ENCODE peak calls at places on chromosome 17, in six cellular contexts. One of them, this sample, is unnamed.

GRCh38 chr17:7997186-7997585 is 5.2 kb upstream of the GUCY2D start:
- DNase-seq in fibroblast of lung: peak; percentile 44
- DNase-seq in prostate gland: no peak
- DNase-seq in BJ: no peak
- DNase-seq in dorsolateral prefrontal cortex: no peak
- DNase-seq in CD4-positive, alpha-beta T cell: no peak
- DNase-seq in this sample: no peak

GRCh38 chr17:37088459-37088858 is 139.7 kb downstream of the AATF start:
- DNase-seq in CD4-positive, alpha-beta T cell: no peak
- DNase-seq in fibroblast of lung: no peak
- DNase-seq in prostate gland: peak; percentile 10
- DNase-seq in dorsolateral prefrontal cortex: no peak
- DNase-seq in BJ: no peak
- DNase-seq in this sample: no peak

GRCh38 chr17:35630530-35631148 is 43.5 kb downstream of the AP2B1 start:
- DNase-seq in dorsolateral prefrontal cortex: no peak
- DNase-seq in fibroblast of lung: peak; percentile 21
- DNase-seq in BJ: peak; percentile 11
- DNase-seq in prostate gland: no peak
- DNase-seq in CD4-positive, alpha-beta T cell: no peak
- DNase-seq in this sample: no peak

GRCh38 chr17:78040561-78041400 is 82.3 kb downstream of the TNRC6C start:
- DNase-seq in BJ: no peak
- DNase-seq in prostate gland: peak; percentile 72
- DNase-seq in fibroblast of lung: peak; percentile 65
- DNase-seq in dorsolateral prefrontal cortex: peak; percentile 75
- DNase-seq in CD4-positive, alpha-beta T cell: peak; percentile 41
- DNase-seq in this sample: no peak

GRCh38 chr17:48470388-48471034 is 40.5 kb upstream of the SKAP1 start:
- DNase-seq in prostate gland: no peak
- DNase-seq in dorsolateral prefrontal cortex: no peak
- DNase-seq in fibroblast of lung: peak; percentile 68
- DNase-seq in BJ: no peak
- DNase-seq in CD4-positive, alpha-beta T cell: no peak
- DNase-seq in this sample: no peak

GRCh38 chr17:888998-889401 is 90.6 kb downstream of the NXN start:
- DNase-seq in BJ: no peak
- DNase-seq in CD4-positive, alpha-beta T cell: no peak
- DNase-seq in fibroblast of lung: no peak
- DNase-seq in prostate gland: no peak
- DNase-seq in dorsolateral prefrontal cortex: no peak
- DNase-seq in this sample: no peak

GRCh38 chr17:35095741-35096140 is 23.9 kb downstream of the RAD51D start:
- DNase-seq in fibroblast of lung: no peak
- DNase-seq in CD4-positive, alpha-beta T cell: no peak
- DNase-seq in prostate gland: no peak
- DNase-seq in dorsolateral prefrontal cortex: no peak
- DNase-seq in BJ: no peak
- DNase-seq in this sample: no peak

GRCh38 chr17:56934280-56934679 is 20.4 kb upstream of the TRIM25 start:
- DNase-seq in CD4-positive, alpha-beta T cell: no peak
- DNase-seq in prostate gland: no peak
- DNase-seq in BJ: no peak
- DNase-seq in fibroblast of lung: no peak
- DNase-seq in dorsolateral prefrontal cortex: no peak
- DNase-seq in this sample: no peak

GRCh38 chr17:2351269-2351668 is 14.0 kb downstream of the SGSM2 start:
- DNase-seq in dorsolateral prefrontal cortex: no peak
- DNase-seq in BJ: no peak
- DNase-seq in fibroblast of lung: no peak
- DNase-seq in prostate gland: no peak
- DNase-seq in CD4-positive, alpha-beta T cell: no peak
- DNase-seq in this sample: no peak

GRCh38 chr17:13646411-13646810 is 44.7 kb upstream of the HS3ST3A1 start:
- DNase-seq in dorsolateral prefrontal cortex: no peak
- DNase-seq in CD4-positive, alpha-beta T cell: no peak
- DNase-seq in BJ: no peak
- DNase-seq in fibroblast of lung: no peak
- DNase-seq in prostate gland: no peak
- DNase-seq in this sample: no peak

GRCh38 chr17:61129876-61130275 is 269.8 kb upstream of the TBX2 start:
- DNase-seq in prostate gland: no peak
- DNase-seq in CD4-positive, alpha-beta T cell: no peak
- DNase-seq in dorsolateral prefrontal cortex: no peak
- DNase-seq in fibroblast of lung: peak; percentile 65
- DNase-seq in BJ: no peak
- DNase-seq in this sample: no peak

GRCh38 chr17:28327709-28328108 is 7.6 kb downstream of the IFT20 start:
- DNase-seq in prostate gland: no peak
- DNase-seq in CD4-positive, alpha-beta T cell: no peak
- DNase-seq in fibroblast of lung: peak; percentile 49
- DNase-seq in dorsolateral prefrontal cortex: no peak
- DNase-seq in BJ: no peak
- DNase-seq in this sample: no peak

GRCh38 chr17:28777178-28777577 is 33.4 kb downstream of the TRAF4 start:
- DNase-seq in CD4-positive, alpha-beta T cell: no peak
- DNase-seq in fibroblast of lung: no peak
- DNase-seq in BJ: no peak
- DNase-seq in dorsolateral prefrontal cortex: no peak
- DNase-seq in prostate gland: peak; percentile 39
- DNase-seq in this sample: no peak

GRCh38 chr17:64240741-64241347 is 22.2 kb downstream of the TEX2 start:
- DNase-seq in dorsolateral prefrontal cortex: peak; percentile 19
- DNase-seq in prostate gland: peak; percentile 10
- DNase-seq in CD4-positive, alpha-beta T cell: no peak
- DNase-seq in fibroblast of lung: peak; percentile 91
- DNase-seq in BJ: peak; percentile 97
- DNase-seq in this sample: peak; percentile 87

GRCh38 chr17:64236827-64237403 is 26.1 kb downstream of the TEX2 start:
- DNase-seq in CD4-positive, alpha-beta T cell: no peak
- DNase-seq in BJ: no peak
- DNase-seq in dorsolateral prefrontal cortex: no peak
- DNase-seq in fibroblast of lung: no peak
- DNase-seq in prostate gland: no peak
- DNase-seq in this sample: no peak

GRCh38 chr17:64243340-64243739 is 19.7 kb downstream of the TEX2 start:
- DNase-seq in dorsolateral prefrontal cortex: no peak
- DNase-seq in BJ: no peak
- DNase-seq in prostate gland: no peak
- DNase-seq in CD4-positive, alpha-beta T cell: no peak
- DNase-seq in fibroblast of lung: no peak
- DNase-seq in this sample: no peak

GRCh38 chr17:64242633-64243032 is 20.4 kb downstream of the TEX2 start:
- DNase-seq in fibroblast of lung: no peak
- DNase-seq in CD4-positive, alpha-beta T cell: no peak
- DNase-seq in BJ: no peak
- DNase-seq in prostate gland: no peak
- DNase-seq in dorsolateral prefrontal cortex: no peak
- DNase-seq in this sample: no peak

GRCh38 chr17:64240261-64240740 is 22.8 kb downstream of the TEX2 start:
- DNase-seq in prostate gland: no peak
- DNase-seq in dorsolateral prefrontal cortex: no peak
- DNase-seq in BJ: no peak
- DNase-seq in fibroblast of lung: no peak
- DNase-seq in CD4-positive, alpha-beta T cell: no peak
- DNase-seq in this sample: no peak
- TF ChIP-seq CTCF in prostate gland: no peak
- TF ChIP-seq CTCF in dorsolateral prefrontal cortex: no peak
- TF ChIP-seq CTCF in BJ: peak; percentile 43
- TF ChIP-seq CTCF in fibroblast of lung: no peak
- TF ChIP-seq CTCF in CD4-positive, alpha-beta T cell: no peak
- TF ChIP-seq CTCF in this sample: peak; percentile 50

DNA sequence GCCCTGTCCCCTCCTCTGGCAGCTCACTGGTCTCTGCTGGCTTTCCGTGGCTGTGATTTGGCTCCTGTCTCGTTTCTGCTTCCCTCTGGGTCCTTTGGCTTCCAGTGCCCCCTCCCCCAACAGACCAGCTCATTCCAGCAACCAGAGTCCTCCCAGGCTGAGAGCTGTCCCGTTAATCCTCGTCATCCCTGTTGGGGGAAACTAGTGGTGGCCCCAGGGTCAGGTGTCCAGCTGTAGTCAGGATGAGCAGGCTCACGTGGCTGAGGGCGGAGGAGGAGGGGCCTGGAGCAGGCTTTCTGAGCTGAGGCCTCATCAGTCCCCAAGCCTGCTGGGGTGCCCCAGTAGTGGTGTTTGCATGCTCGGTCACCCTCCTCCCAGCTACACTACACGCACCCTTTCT is 10.7 kb upstream of the CBX4 start:
- DNase-seq in CD4-positive, alpha-beta T cell: no peak
- DNase-seq in dorsolateral prefrontal cortex: no peak
- DNase-seq in BJ: no peak
- DNase-seq in prostate gland: no peak
- DNase-seq in fibroblast of lung: no peak
- DNase-seq in this sample: no peak
- TF ChIP-seq CTCF in CD4-positive, alpha-beta T cell: no peak
- TF ChIP-seq CTCF in dorsolateral prefrontal cortex: no peak
- TF ChIP-seq CTCF in BJ: no peak
- TF ChIP-seq CTCF in prostate gland: no peak
- TF ChIP-seq CTCF in fibroblast of lung: no peak
- TF ChIP-seq CTCF in this sample: no peak

GRCh38 chr17:17498606-17499301 is 2.6 kb upstream of the RASD1 start:
- DNase-seq in CD4-positive, alpha-beta T cell: no peak
- DNase-seq in prostate gland: no peak
- DNase-seq in BJ: no peak
- DNase-seq in dorsolateral prefrontal cortex: no peak
- DNase-seq in fibroblast of lung: no peak
- DNase-seq in this sample: no peak

GRCh38 chr17:17496189-17497064 is at the start of gene RASD1:
- DNase-seq in prostate gland: peak; percentile 93
- DNase-seq in fibroblast of lung: peak; percentile 82
- DNase-seq in dorsolateral prefrontal cortex: peak; percentile 92
- DNase-seq in CD4-positive, alpha-beta T cell: peak; percentile 79
- DNase-seq in BJ: no peak
- DNase-seq in this sample: peak; percentile 95

GRCh38 chr17:17497845-17498520 is 1.8 kb upstream of the RASD1 start:
- DNase-seq in prostate gland: no peak
- DNase-seq in fibroblast of lung: no peak
- DNase-seq in CD4-positive, alpha-beta T cell: no peak
- DNase-seq in BJ: no peak
- DNase-seq in dorsolateral prefrontal cortex: no peak
- DNase-seq in this sample: no peak

GRCh38 chr17:17495448-17496188 is 577 bp downstream of the RASD1 start:
- DNase-seq in fibroblast of lung: peak; percentile 47
- DNase-seq in BJ: no peak
- DNase-seq in dorsolateral prefrontal cortex: peak; percentile 27
- DNase-seq in CD4-positive, alpha-beta T cell: no peak
- DNase-seq in prostate gland: peak; percentile 36
- DNase-seq in this sample: no peak

DNA sequence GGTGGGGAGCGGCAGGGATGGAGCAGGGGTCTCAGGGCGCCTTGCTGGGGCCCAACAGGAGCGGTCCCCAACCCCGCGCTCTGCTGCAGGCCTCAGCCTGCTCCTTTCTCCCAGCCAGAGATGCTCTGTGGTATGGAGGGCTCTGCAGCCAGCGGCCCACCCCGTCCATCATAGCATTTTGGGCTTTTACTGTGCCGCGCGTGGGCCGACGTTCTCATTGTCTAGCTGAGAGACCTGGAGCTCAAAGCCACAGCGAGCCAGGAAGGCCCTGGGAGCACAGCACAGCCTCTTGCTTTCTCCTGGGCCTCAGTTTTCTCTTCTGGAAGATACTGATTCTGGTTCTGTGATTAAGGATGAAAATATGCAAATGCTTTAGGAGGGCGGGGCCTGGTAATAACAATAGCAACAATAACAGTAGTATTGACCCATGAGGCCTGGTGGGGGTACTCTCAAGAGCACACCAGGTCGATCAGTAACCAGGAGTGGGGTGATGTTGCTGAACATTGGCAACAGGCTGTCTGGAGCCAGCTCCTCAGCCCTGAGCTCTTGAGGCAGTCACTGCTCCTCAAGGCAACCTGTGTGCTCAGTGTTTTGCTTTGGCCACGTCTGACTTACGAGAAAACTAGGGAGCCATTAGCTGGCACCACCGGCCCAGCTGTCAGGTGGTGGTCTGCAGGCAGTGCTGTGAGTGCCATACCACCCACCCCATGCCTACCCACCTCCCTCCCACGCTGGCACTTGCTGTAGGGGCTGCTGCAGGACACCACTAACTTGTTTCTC is 1.1 kb upstream of the RASD1 start:
- DNase-seq in dorsolateral prefrontal cortex: no peak
- DNase-seq in CD4-positive, alpha-beta T cell: no peak
- DNase-seq in prostate gland: no peak
- DNase-seq in BJ: no peak
- DNase-seq in fibroblast of lung: no peak
- DNase-seq in this sample: no peak
- TF ChIP-seq CTCF in dorsolateral prefrontal cortex: no peak
- TF ChIP-seq CTCF in CD4-positive, alpha-beta T cell: peak; percentile 31
- TF ChIP-seq CTCF in prostate gland: no peak
- TF ChIP-seq CTCF in BJ: no peak
- TF ChIP-seq CTCF in fibroblast of lung: no peak
- TF ChIP-seq CTCF in this sample: no peak

DNA sequence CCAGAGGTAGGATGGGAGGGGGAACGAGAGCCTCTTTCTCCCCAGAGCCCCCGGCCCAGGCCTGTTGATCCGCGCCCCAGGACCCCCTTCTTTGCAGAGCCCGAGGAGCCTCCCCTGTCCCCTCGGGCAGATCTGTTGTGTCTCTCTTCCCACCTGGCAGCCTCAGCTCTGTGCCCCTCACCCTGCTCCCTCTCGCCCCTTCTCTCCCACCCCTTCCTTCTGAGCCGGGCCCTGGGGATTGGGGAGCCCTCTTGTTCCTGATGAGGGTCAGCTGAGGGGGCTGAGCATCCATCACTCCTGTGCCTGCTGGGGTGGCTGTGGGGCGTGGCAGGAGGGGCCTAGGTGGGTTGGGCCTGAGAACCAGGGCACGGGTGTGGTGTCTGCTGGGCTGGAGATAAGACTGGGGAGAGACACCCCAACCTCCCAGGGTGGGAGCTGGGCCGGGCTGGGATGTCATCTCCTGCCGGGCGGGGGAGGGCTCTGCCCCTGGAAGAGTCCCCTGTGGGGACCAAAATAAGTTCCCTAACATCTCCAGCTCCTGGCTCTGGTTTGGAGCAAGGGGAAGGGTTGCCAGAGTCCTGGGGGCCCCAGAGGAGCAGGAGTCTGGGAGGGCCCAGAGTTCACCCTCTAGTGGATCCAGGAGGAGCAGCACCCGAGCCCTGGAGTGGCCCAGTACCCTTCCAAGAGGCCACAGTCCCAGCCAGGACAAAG is 65.4 kb downstream of the MRC2 start:
- DNase-seq in dorsolateral prefrontal cortex: no peak
- DNase-seq in fibroblast of lung: peak; percentile 37
- DNase-seq in CD4-positive, alpha-beta T cell: no peak
- DNase-seq in BJ: no peak
- DNase-seq in prostate gland: no peak
- DNase-seq in this sample: no peak
- TF ChIP-seq CTCF in dorsolateral prefrontal cortex: peak; percentile 8
- TF ChIP-seq CTCF in fibroblast of lung: peak; percentile 40
- TF ChIP-seq CTCF in CD4-positive, alpha-beta T cell: no peak
- TF ChIP-seq CTCF in BJ: peak; percentile 70
- TF ChIP-seq CTCF in prostate gland: no peak
- TF ChIP-seq CTCF in this sample: peak; percentile 50

GRCh38 chr17:11240041-11240801 is 792 bp upstream of the SHISA6 start:
- DNase-seq in prostate gland: peak; percentile 53
- DNase-seq in dorsolateral prefrontal cortex: peak; percentile 43
- DNase-seq in fibroblast of lung: no peak
- DNase-seq in CD4-positive, alpha-beta T cell: no peak
- DNase-seq in BJ: no peak
- DNase-seq in this sample: no peak
- TF ChIP-seq CTCF in prostate gland: no peak
- TF ChIP-seq CTCF in dorsolateral prefrontal cortex: peak; percentile 27
- TF ChIP-seq CTCF in fibroblast of lung: no peak
- TF ChIP-seq CTCF in CD4-positive, alpha-beta T cell: no peak
- TF ChIP-seq CTCF in BJ: no peak
- TF ChIP-seq CTCF in this sample: peak; percentile 51